ENCODE peak calls at places on chromosomes 11 and 22, in ten cellular contexts. C, A, F, K, L, O, N, T, Y and M are unnamed samples.

GRCh38 chr11:24664399-24664798 is 167.5 kb downstream of the LUZP2 start:
- DNase-seq in N (no peak), A (no peak), F (no peak), O (no peak), L (no peak), Y (no peak), K (no peak), C (no peak), T (no peak), M (no peak)

GRCh38 chr22:23529166-23530103 is 50.7 kb downstream of the IGLL1 start:
- DNase-seq in N (no peak), Y (no peak), L (no peak), T (no peak), A (no peak), C (no peak), K (no peak), F (no peak), O (peak; percentile 58), M (peak; percentile 49)

GRCh38 chr11:74669311-74670160 is 61.7 kb downstream of the CHRDL2 start:
- DNase-seq in K (no peak), O (no peak), L (no peak), C (no peak), F (no peak), T (no peak), A (no peak), N (no peak), Y (no peak), M (no peak)

GRCh38 chr11:30433831-30434230 is 110.9 kb downstream of the ARL14EP start:
- DNase-seq in K (no peak), O (no peak), F (no peak), Y (no peak), T (no peak), A (no peak), C (no peak), N (no peak), L (no peak), M (no peak)

GRCh38 chr11:102384419-102385052 is 37.5 kb downstream of the BIRC2 start:
- DNase-seq in A (no peak), O (no peak), N (peak; percentile 48), K (no peak), F (no peak), T (no peak), L (no peak), C (no peak), Y (no peak), M (no peak)

GRCh38 chr11:65615950-65616574 is 486 bp downstream of the PCNX3 start:
- DNase-seq in K (no peak), A (no peak), L (no peak), F (no peak), T (no peak), C (no peak), N (no peak), O (no peak), Y (no peak), M (no peak)

GRCh38 chr22:41687901-41688364 is 734 bp downstream of the SNU13 start:
- DNase-seq in K (no peak), A (no peak), C (peak; percentile 22), L (no peak), F (peak; percentile 21), Y (no peak), O (peak; percentile 83), N (peak; percentile 21), T (peak; percentile 36), M (no peak)

GRCh38 chr11:125162743-125163142 is 1.8 kb upstream of the PKNOX2 start:
- DNase-seq in F (no peak), Y (no peak), O (no peak), K (no peak), T (no peak), N (no peak), A (no peak), C (no peak), L (no peak), M (no peak)

GRCh38 chr22:37428649-37429586 is 1.6 kb upstream of the ELFN2 start:
- DNase-seq in Y (no peak), T (peak; percentile 57), A (no peak), K (peak; percentile 66), O (no peak), F (peak; percentile 56), C (peak; percentile 43), L (no peak), N (no peak), M (no peak)

GRCh38 chr22:36149464-36149863 is 11.1 kb downstream of the APOL3 start:
- DNase-seq in L (no peak), K (no peak), C (no peak), O (no peak), Y (no peak), T (peak; percentile 70), N (no peak), F (peak; percentile 70), A (no peak), M (peak; percentile 56)

GRCh38 chr11:444397-445144 is 2.8 kb upstream of the ANO9 start:
- DNase-seq in O (no peak), L (no peak), N (no peak), T (peak; percentile 58), K (no peak), Y (no peak), A (peak; percentile 6), C (peak; percentile 22), F (peak; percentile 33), M (no peak)

GRCh38 chr22:29308791-29309262 is 2.4 kb downstream of the GAS2L1 start:
- DNase-seq in L (peak; percentile 58), Y (no peak), O (no peak), N (no peak), F (peak; percentile 64), K (no peak), T (peak; percentile 34), C (peak; percentile 65), A (no peak), M (no peak)

GRCh38 chr11:67416416-67417335 is 1.2 kb downstream of the CARNS1 start:
- DNase-seq in L (no peak), A (no peak), T (peak; percentile 31), N (no peak), O (peak; percentile 92), K (no peak), Y (peak; percentile 41), C (no peak), F (no peak), M (no peak)

DNA sequence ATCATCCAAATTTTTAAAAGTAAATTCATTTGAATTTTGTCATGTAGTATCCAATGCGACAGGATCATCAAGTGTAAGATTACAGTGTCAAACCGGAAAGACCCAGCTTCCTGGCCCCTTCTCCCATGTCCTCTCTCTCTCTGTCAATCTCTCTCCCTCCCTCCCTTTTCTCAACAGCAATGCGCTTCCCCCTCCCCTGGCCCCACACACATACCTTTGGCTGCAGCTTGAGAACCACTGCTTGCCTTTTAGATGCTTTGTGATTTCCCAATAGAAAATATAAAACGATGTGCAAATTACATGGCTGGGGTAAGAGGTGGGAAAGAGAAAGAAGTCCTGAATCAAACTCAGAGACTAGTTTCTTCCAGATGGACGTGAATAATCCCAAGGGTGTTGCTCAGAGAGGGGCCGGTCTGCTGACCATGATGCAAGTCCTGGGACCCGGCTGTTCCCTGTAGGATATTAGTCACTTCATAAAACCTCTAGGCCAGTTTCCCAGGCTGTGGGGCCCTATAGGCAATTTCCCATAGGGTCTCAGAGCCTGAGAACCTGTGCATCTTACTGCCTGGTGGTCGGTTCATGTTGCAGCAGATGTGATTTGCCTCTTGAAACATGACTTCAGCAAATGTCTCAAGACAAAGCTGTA is 34.3 kb upstream of the ETS1 start:
- DNase-seq in A (no peak), N (peak; percentile 73), C (peak; percentile 98), L (peak; percentile 17), K (no peak), T (peak; percentile 83), F (peak; percentile 99), O (no peak), Y (no peak), M (no peak)
- TF ChIP-seq CTCF in A (no peak), N (no peak), C (no peak), L (no peak), K (no peak), T (no peak), F (no peak), O (no peak), Y (no peak), M (no peak)

DNA sequence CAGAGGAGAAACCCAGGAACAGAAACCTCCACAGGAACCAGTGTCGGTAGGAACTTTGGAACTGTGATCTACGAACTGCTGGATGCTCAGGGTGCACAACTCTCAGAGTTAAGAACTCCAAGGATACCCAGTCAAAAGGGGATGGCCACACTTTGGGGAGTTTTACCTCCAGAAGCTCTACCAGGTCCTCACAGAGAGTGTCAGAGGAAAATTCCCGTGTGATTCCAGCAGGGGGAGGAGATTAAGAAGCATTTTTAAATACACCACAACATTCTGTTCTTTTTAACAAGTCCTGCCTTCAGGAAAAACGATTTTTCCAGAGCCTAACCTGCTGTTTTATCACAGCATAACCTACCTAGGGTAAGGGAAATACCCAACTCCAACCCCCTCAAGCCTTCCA is 104.0 kb downstream of the SOX6 start:
- DNase-seq in L (peak; percentile 4), N (no peak), K (no peak), C (peak; percentile 23), T (no peak), O (no peak), Y (no peak), A (no peak), F (no peak), M (no peak)
- TF ChIP-seq CTCF in L (no peak), N (no peak), K (peak; percentile 45), C (peak; percentile 27), T (no peak), O (no peak), Y (no peak), A (no peak), F (no peak), M (no peak)

DNA sequence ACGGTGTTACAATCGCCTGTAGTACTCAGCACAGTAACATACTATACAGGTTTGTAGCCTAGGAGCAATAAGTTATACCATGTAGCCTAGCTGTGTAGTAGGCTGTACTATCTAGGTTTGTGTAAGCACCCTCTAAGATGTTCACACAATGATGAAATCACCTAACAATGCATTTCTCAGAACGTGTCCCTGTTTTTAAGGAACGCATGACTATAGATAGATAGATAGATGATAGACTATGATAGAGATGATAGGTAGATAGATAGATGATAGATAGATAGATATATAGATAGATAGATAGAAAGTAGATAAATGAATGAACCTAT is 203.9 kb downstream of the FAM76B start:
- DNase-seq in T (no peak), N (no peak), O (no peak), L (no peak), A (no peak), C (no peak), F (no peak), Y (no peak), K (no peak), M (no peak)
- TF ChIP-seq CTCF in T (no peak), N (no peak), O (no peak), L (no peak), A (no peak), C (no peak), F (no peak), Y (no peak), K (no peak), M (no peak)

DNA sequence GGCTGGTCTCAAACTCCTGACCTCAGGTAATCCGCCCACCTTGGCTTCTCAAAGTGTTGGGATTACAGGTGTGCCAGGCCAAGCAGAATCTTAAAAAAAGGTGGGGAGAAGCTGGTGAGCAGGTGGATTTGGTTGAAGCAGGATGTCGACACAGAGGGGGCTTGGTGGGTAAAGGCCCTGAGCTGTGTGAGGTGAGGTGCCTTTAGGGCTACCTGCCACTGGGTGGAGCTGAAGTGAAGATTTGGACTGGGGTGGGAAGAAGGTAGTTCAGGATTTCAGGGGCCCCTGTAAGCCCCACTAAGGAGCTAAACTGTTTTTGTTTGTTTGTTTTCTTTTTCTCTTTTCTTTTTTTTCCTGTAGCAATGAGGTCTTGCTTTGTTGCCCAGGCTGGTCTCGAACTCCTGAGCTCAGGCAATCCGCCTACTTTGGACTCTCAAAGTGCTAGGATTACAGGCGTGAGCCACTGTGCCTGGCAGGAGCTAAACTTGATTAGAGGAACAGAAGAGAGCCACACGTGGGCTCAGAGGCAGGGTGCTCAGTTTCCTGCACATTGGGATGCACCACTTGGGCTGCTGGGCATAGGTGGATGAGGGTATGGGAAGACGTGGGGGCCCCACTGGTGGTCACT is 6.0 kb downstream of the P2RX6 start:
- DNase-seq in A (no peak), L (no peak), O (no peak), K (no peak), C (no peak), F (no peak), T (no peak), N (no peak), Y (no peak), M (no peak)
- TF ChIP-seq CTCF in A (peak; percentile 63), L (peak; percentile 48), O (peak; percentile 33), K (peak; percentile 40), C (peak; percentile 42), F (peak; percentile 50), T (peak; percentile 28), N (no peak), Y (no peak), M (no peak)